ENCODE peak calls at places on chromosomes 7 and 10, in four cellular contexts. X is tibial nerve, Q is left cardiac atrium, M is SW 1271. U is an unnamed sample.
A peak's percentile ranks its signal among the peaks of the same experiment; 100 is the strongest.

GRCh38 chr10:5525581-5526271 is 965 bp downstream of the CALML3 start:
- DNase-seq in X (no peak), Q (no peak), M (no peak), U (no peak)

GRCh38 chr7:149642579-149642978 is 130.8 kb downstream of the ZNF467 start:
- DNase-seq in X (no peak), Q (peak; percentile 29), M (no peak), U (no peak)

GRCh38 chr10:57964371-57964770 is 303.3 kb downstream of the IPMK start:
- DNase-seq in X (no peak), Q (no peak), M (no peak), U (no peak)

GRCh38 chr10:119931873-119932272 is 39.3 kb downstream of the SEC23IP start:
- DNase-seq in X (no peak), Q (no peak), M (no peak), U (no peak)

GRCh38 chr7:4715385-4715770 is 33.3 kb downstream of the FOXK1 start:
- DNase-seq in X (no peak), Q (peak; percentile 70), M (no peak), U (no peak)

GRCh38 chr10:47268696-47269095 is 31.3 kb upstream of the GDF10 start:
- DNase-seq in X (no peak), Q (no peak), M (no peak), U (no peak)

GRCh38 chr10:84957427-84957826 is 629.0 kb downstream of the CCSER2 start:
- DNase-seq in X (no peak), Q (no peak), M (no peak), U (no peak)

GRCh38 chr7:6367701-6368211 is 80.0 kb downstream of the DAGLB start:
- DNase-seq in X (no peak), Q (no peak), M (no peak), U (peak; percentile 65)

GRCh38 chr7:111903797-111904196 is 302.4 kb downstream of the DOCK4 start:
- DNase-seq in X (no peak), Q (no peak), M (no peak), U (no peak)

GRCh38 chr7:157018997-157019591 is 8.6 kb upstream of the MNX1 start:
- DNase-seq in X (no peak), Q (no peak), M (no peak), U (no peak)

GRCh38 chr7:127692200-127692599 is 40.2 kb downstream of the SND1 start:
- DNase-seq in X (no peak), Q (no peak), M (no peak), U (no peak)

GRCh38 chr7:132571970-132572369 is 4.3 kb downstream of the PLXNA4 start:
- DNase-seq in X (no peak), Q (no peak), M (no peak), U (no peak)

GRCh38 chr7:13988765-13989137 is 715 bp downstream of the ETV1 start:
- DNase-seq in X (no peak), Q (no peak), M (peak; percentile 18), U (no peak)

GRCh38 chr7:132298782-132299181 is 277.5 kb downstream of the PLXNA4 start:
- DNase-seq in X (no peak), Q (no peak), M (no peak), U (no peak)

GRCh38 chr7:1845536-1846311 is 175.6 kb downstream of the ELFN1 start:
- DNase-seq in X (no peak), Q (peak; percentile 13), M (no peak), U (no peak)

U was measured in HFF-Myc.